ENCODE peak calls at places on chromosomes 2 and 18, in seven cellular contexts. L is A549, A is stomach, B is progenitor cell of endocrine pancreas, O is lower lobe of right lung, Y is H1, N is body of pancreas. H is an unnamed sample.

GRCh38 chr2:46334389-46335345 is 37.5 kb downstream of the EPAS1 start:
- DNase-seq in L (no peak), A (no peak), B (no peak), O (no peak), Y (no peak), N (no peak), H (peak)

GRCh38 chr2:18078206-18078605 is 199.7 kb downstream of the KCNS3 start:
- DNase-seq in L (no peak), A (no peak), B (no peak), O (no peak), Y (no peak), N (no peak), H (no peak)

GRCh38 chr2:61854435-61855177 is 746 bp upstream of the FAM161A start:
- DNase-seq in L (peak), A (peak), B (peak), O (peak), Y (peak), N (peak), H (peak)

GRCh38 chr2:202009019-202009481 is 24.6 kb upstream of the FZD7 start:
- DNase-seq in L (no peak), A (no peak), B (no peak), O (no peak), Y (no peak), N (no peak), H (peak)

GRCh38 chr2:10400568-10400977 is 47.6 kb downstream of the ODC1 start:
- DNase-seq in L (no peak), A (no peak), B (no peak), O (peak), Y (no peak), N (no peak), H (no peak)

GRCh38 chr2:25619187-25619586 is 54.2 kb downstream of the DTNB start:
- DNase-seq in L (no peak), A (no peak), B (no peak), O (no peak), Y (no peak), N (no peak), H (no peak)

GRCh38 chr2:18432999-18433398 is 127.5 kb downstream of the RDH14 start:
- DNase-seq in L (no peak), A (no peak), B (no peak), O (no peak), Y (no peak), N (no peak), H (no peak)

GRCh38 chr2:126809357-126809756 is 89.3 kb upstream of the TEX51 start:
- DNase-seq in L (no peak), A (no peak), B (no peak), O (no peak), Y (no peak), N (no peak), H (no peak)

GRCh38 chr18:70494524-70494923 is 205.7 kb downstream of the SOCS6 start:
- DNase-seq in L (no peak), A (no peak), B (no peak), O (no peak), Y (no peak), N (no peak), H (no peak)

GRCh38 chr2:10357193-10357592 is 54.5 kb downstream of the HPCAL1 start:
- DNase-seq in L (no peak), A (no peak), B (no peak), O (no peak), Y (no peak), N (no peak), H (no peak)

GRCh38 chr2:98148968-98149697 is 62.2 kb downstream of the VWA3B start:
- DNase-seq in L (no peak), A (no peak), B (no peak), O (no peak), Y (no peak), N (peak), H (peak)

GRCh38 chr2:237278593-237278992 is 135.4 kb downstream of the COL6A3 start:
- DNase-seq in L (no peak), A (no peak), B (no peak), O (no peak), Y (no peak), N (peak), H (peak)

GRCh38 chr2:12723741-12724463 is 7.2 kb downstream of the TRIB2 start:
- DNase-seq in L (no peak), A (no peak), B (no peak), O (no peak), Y (no peak), N (no peak), H (no peak)

GRCh38 chr2:154226931-154227330 is 355.2 kb downstream of the GALNT13 start:
- DNase-seq in L (no peak), A (no peak), B (no peak), O (no peak), Y (no peak), N (no peak), H (no peak)

GRCh38 chr2:101983486-101983885 is 8.3 kb upstream of the IL1R2 start:
- DNase-seq in L (no peak), A (no peak), B (no peak), O (no peak), Y (no peak), N (no peak), H (peak)

GRCh38 chr2:65974067-65974723 is 460.7 kb upstream of the MEIS1 start:
- DNase-seq in L (no peak), A (no peak), B (no peak), O (no peak), Y (no peak), N (no peak), H (no peak)

GRCh38 chr18:71849407-71849806 is 694.7 kb downstream of the CBLN2 start:
- DNase-seq in L (no peak), A (no peak), B (no peak), O (no peak), Y (peak), N (no peak), H (no peak)
- TF ChIP-seq CTCF in L (no peak), A (no peak), B (no peak), O (no peak), Y (no peak), N (no peak), H (no peak)

DNA sequence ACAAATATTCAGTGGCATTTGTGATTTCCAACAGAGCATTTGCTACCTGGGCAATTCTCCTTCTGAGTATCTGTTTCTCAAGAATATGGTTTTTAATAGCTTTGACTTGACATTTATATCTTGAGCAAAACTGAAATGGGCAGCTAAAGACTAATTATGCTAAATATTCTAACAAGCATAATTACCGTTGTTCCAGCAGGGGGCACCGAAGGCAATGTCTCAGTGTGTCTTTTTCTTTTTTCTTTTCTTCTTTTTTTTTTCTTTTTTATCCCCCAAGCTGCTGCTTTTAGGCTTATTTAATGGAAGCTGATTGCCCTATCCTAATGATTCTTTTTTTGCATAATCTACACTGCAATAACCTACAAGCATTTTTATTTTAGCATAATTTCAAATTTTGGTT is 138.9 kb upstream of the NABP1 start:
- DNase-seq in L (peak), A (no peak), B (no peak), O (no peak), Y (no peak), N (peak), H (peak)
- TF ChIP-seq CTCF in L (peak), A (no peak), B (peak), O (peak), Y (peak), N (peak), H (peak)

GRCh38 chr18:69495338-69495737 is 94.7 kb downstream of the DOK6 start:
- DNase-seq in L (no peak), A (no peak), B (no peak), O (no peak), Y (no peak), N (no peak), H (no peak)

GRCh38 chr18:69494841-69495240 is 94.2 kb downstream of the DOK6 start:
- DNase-seq in L (no peak), A (no peak), B (no peak), O (no peak), Y (no peak), N (no peak), H (no peak)

GRCh38 chr18:69491576-69491975 is 90.9 kb downstream of the DOK6 start:
- DNase-seq in L (no peak), A (no peak), B (no peak), O (no peak), Y (no peak), N (no peak), H (no peak)

GRCh38 chr18:69490813-69491212 is 90.1 kb downstream of the DOK6 start:
- DNase-seq in L (no peak), A (no peak), B (no peak), O (no peak), Y (no peak), N (no peak), H (peak)

GRCh38 chr18:69492861-69493260 is 92.2 kb downstream of the DOK6 start:
- DNase-seq in L (no peak), A (no peak), B (no peak), O (no peak), Y (no peak), N (no peak), H (no peak)
- TF ChIP-seq CTCF in L (no peak), A (no peak), B (no peak), O (no peak), Y (no peak), N (no peak), H (no peak)

DNA sequence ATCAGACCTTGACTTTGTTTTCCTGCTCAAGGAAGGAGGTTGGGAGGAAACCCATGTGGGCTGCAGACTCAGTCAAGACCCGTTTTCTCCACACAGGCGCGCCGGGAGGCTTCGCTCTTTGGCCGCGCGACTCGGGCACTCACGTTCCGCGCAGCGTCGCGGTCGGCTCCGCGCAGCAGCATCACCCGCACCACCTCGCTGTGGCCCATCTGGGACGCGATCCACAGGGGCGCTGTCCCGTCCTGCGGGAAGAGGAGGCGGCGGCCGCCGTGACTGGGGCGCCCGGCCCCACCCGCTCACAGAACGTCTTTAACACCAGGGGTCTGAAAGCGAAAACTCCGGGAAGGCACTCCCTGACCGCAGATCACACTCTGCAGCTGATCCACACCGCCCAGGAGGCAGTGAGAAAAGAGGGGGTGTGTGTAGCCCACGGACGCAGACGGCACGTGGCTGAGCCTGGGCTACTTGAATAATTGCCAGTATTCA is 33.1 kb upstream of the NPC1 start:
- DNase-seq in L (no peak), A (peak), B (peak), O (peak), Y (no peak), N (peak), H (peak)
- TF ChIP-seq CTCF in L (no peak), A (no peak), B (no peak), O (no peak), Y (no peak), N (no peak), H (no peak)

DNA sequence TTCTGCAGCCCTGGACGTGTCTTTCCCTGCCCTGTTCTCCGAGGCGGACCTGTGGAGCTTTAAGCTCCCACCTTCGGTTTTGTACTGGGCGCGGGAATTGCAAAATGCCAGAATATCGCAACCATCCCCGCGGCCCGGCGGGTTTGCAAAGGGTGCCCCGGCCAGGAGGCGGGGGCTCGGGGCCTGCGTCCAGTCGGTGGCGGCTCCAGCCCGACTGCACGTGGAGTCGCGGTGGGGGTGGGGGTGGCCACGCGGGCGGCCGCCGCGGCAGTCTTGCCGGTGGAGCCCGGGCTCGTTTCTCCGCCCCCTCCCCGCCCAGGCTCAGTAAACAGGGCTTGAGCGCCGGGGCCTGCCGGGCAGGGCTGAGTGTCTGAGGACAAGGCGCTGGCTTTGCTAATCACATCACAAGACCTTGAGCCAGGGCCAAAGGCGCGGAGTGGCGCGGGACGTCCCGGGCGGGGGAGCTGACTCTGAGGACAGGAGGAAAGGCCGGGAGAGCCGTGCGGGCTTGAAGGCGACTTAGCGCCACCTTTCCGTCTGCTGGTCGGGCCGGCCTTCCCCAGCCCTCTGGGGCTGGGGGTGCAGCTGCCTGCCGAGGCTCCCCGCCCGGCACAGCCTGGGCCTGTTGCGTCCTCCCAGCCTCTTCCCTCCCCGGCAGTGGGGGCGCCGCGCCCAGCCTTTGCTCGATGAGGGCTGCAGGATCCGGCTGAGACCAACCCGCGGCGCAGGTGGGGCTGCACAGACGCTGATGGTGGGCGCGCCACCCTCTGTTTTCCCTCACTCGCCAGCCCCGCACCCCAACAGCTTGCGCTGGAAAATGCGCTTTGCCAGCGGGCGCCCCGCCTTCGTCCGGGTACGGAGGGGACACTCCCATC is 786 bp upstream of the ZFP36L2 start:
- DNase-seq in L (peak), A (peak), B (peak), O (peak), Y (peak), N (peak), H (peak)
- TF ChIP-seq CTCF in L (peak), A (no peak), B (peak), O (no peak), Y (peak), N (peak), H (peak)

DNA sequence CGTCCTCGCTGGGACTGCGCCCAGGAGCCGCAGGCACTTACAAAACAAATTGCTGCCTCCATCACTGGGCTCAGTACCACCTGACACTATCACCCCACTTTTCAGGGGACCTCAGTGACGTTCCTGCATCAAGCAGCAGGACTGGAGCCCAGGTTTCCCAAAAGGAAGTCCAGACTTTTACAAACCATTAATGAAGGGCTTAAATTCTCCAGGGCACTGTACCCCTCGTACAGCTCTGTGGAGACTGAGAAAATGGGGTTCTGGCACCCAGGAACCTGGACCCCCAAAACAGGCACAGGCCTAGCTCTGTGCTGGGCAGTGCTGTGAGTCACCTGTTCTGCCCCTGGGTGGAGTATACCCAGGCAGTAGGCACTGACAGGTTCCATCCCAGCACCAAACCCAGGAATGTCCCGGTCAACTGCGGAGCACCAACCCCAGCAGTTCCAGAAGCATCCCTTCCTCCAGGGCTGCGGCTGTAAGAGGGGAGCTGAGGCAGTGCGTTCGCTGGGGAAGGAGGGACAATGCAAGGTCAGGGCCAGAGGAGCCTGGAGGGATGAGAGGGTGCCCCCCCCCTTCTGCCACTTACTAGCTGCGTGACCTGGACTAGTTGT is 24.6 kb upstream of the NOTO start:
- DNase-seq in L (peak), A (no peak), B (no peak), O (no peak), Y (peak), N (peak), H (no peak)
- TF ChIP-seq CTCF in L (peak), A (no peak), B (no peak), O (peak), Y (peak), N (no peak), H (no peak)

GRCh38 chr18:3773303-3773702 is 323.3 kb downstream of the TGIF1 start:
- DNase-seq in L (no peak), A (no peak), B (no peak), O (no peak), Y (no peak), N (peak), H (no peak)
- TF ChIP-seq CTCF in L (no peak), A (no peak), B (peak), O (no peak), Y (no peak), N (peak), H (peak)

GRCh38 chr2:178270338-178270737 is 76.0 kb downstream of the OSBPL6 start:
- DNase-seq in L (no peak), A (no peak), B (no peak), O (no peak), Y (no peak), N (no peak), H (no peak)
- TF ChIP-seq CTCF in L (no peak), A (no peak), B (no peak), O (no peak), Y (no peak), N (no peak), H (no peak)

DNA sequence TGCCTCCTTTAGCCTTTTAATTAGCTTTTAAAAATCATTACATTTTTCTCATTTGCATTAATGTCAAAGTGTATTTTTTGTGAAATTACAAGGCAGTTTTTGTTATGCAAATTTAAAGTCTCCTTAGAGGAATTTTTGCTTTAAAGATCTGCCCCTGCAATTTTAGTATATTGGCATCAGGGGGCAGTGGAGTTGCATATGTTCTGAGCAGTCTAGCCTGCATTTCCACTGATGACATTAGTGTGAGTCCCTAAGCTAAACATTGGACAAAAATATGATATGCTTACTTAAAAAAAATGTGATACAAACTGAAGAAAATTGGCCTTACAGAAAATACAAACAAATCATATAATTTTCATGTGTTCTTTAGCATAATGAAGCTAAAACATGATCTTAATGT is 426.5 kb downstream of the SLC4A3 start:
- DNase-seq in L (no peak), A (no peak), B (no peak), O (no peak), Y (no peak), N (no peak), H (no peak)
- TF ChIP-seq CTCF in L (peak), A (no peak), B (peak), O (no peak), Y (no peak), N (no peak), H (peak)

DNA sequence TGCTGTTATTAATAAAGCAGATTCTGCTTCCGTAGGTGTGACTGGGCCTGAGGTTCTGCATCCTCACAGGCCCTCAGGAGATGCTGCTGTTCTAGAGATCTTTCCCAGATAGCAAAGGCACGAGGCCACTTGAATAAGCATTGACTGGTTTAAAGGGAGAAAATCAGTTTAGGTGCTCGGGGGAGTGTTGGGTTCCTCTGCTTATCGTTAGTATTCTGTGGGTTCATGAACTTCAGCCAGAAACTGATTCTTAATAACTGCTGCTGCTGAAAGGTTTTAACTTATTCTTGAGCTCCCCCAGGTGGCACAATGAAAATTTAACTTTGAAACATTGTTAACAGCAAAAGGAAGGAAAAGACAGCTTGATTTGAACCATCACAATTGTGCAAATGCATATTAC is 56.9 kb downstream of the ITGA6 start:
- DNase-seq in L (no peak), A (no peak), B (no peak), O (no peak), Y (no peak), N (no peak), H (peak)
- TF ChIP-seq CTCF in L (peak), A (no peak), B (peak), O (no peak), Y (no peak), N (no peak), H (peak)